ENCODE peak calls at places on chromosomes 16 and 17, in seven cellular contexts. F is HFF-Myc, D is nephron progenitor cell, G is SK-N-SH, M is astrocyte of the cerebellum, I is cardiac muscle cell, R is fibroblast of lung. Q is an unnamed sample.
A peak's percentile ranks its signal among the peaks of the same experiment; 100 is the strongest.

GRCh38 chr17:67548693-67549092 is 169.0 kb upstream of the NOL11 start:
- DNase-seq in F (no peak), I (no peak), M (no peak), R (no peak), G (no peak), D (no peak), Q (no peak)

GRCh38 chr17:44416558-44417289 is 27.3 kb upstream of the ITGA2B start:
- DNase-seq in F (no peak), M (no peak), I (no peak), G (no peak), D (no peak), R (no peak), Q (no peak)

GRCh38 chr16:67206129-67206837 is 7.4 kb downstream of the ELMO3 start:
- DNase-seq in G (no peak), I (no peak), D (no peak), F (no peak), R (no peak), M (no peak), Q (no peak)

GRCh38 chr17:83062818-83063671 is 16.4 kb upstream of the METRNL start:
- DNase-seq in G (peak; percentile 36), M (no peak), R (no peak), F (no peak), I (no peak), D (no peak), Q (peak; percentile 8)

GRCh38 chr16:8675183-8676159 is 1.1 kb downstream of the ABAT start:
- DNase-seq in F (no peak), R (no peak), G (peak; percentile 77), I (peak; percentile 18), M (no peak), D (no peak), Q (no peak)

GRCh38 chr17:41917957-41918391 is 777 bp downstream of the ACLY start:
- DNase-seq in D (peak; percentile 38), G (peak; percentile 78), R (peak; percentile 37), M (no peak), I (peak; percentile 47), F (no peak), Q (peak; percentile 17)

GRCh38 chr16:82701302-82702022 is 74.7 kb downstream of the CDH13 start:
- DNase-seq in G (no peak), D (no peak), M (no peak), F (no peak), R (no peak), I (peak; percentile 61), Q (no peak)

GRCh38 chr17:78935419-78936323 is 10.5 kb upstream of the TIMP2 start:
- DNase-seq in F (peak; percentile 93), I (peak; percentile 98), M (peak; percentile 94), D (peak; percentile 37), R (peak; percentile 99), G (peak; percentile 97), Q (no peak)

GRCh38 chr17:39757931-39758873 is 20.5 kb downstream of the GRB7 start:
- DNase-seq in M (peak; percentile 88), R (no peak), I (no peak), G (no peak), F (no peak), D (no peak), Q (no peak)

GRCh38 chr16:4064950-4065352 is 51.3 kb downstream of the ADCY9 start:
- DNase-seq in I (no peak), R (no peak), M (no peak), F (no peak), D (no peak), G (no peak), Q (no peak)

GRCh38 chr16:83675136-83675535 is 132.6 kb upstream of the HSBP1 start:
- DNase-seq in F (no peak), R (no peak), G (no peak), D (no peak), M (no peak), I (peak; percentile 7), Q (no peak)

GRCh38 chr16:87006021-87006420 is 311.2 kb downstream of the C16orf95 start:
- DNase-seq in R (no peak), I (no peak), M (no peak), F (no peak), D (no peak), G (no peak), Q (no peak)

GRCh38 chr17:56652608-56653007 is 59.1 kb downstream of the NOG start:
- DNase-seq in I (no peak), D (no peak), F (no peak), G (no peak), M (no peak), R (no peak), Q (no peak)

GRCh38 chr16:13873835-13874438 is 46.0 kb upstream of the ERCC4 start:
- DNase-seq in I (peak; percentile 49), D (peak; percentile 48), F (no peak), M (peak; percentile 9), R (peak; percentile 29), G (peak; percentile 41), Q (no peak)

GRCh38 chr17:27512511-27513346 is 56.5 kb downstream of the KSR1 start:
- DNase-seq in M (no peak), G (no peak), F (no peak), I (no peak), R (peak; percentile 76), D (no peak), Q (no peak)

GRCh38 chr17:46782250-46782953 is 36.1 kb downstream of the WNT3 start:
- DNase-seq in I (peak; percentile 30), D (peak; percentile 38), M (no peak), F (no peak), G (peak; percentile 82), R (no peak), Q (no peak)

GRCh38 chr16:75647138-75647491 is 350 bp downstream of the KARS1 start:
- DNase-seq in F (no peak), M (no peak), I (no peak), R (no peak), G (no peak), D (no peak), Q (no peak)

DNA sequence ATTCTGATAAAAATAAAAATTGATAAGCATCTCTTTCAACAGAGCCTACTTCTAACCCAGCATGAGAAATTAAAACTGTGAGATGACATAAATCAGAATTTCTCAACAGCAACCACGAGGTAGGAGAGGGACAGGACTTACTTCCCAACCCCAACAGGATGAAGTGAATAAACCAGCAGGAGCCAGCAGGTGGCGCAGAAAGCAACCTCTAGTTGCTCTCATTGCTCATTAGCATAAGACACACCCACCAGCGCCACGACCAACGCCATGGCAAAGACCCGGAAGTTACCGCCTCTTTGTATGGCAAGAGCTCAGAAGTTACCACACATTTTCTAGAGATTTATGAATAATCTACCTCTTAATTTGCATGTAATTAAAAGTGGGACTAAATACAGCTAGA is 189.4 kb upstream of the CDH8 start:
- DNase-seq in F (peak; percentile 0), G (peak; percentile 25), M (peak; percentile 15), R (no peak), D (peak; percentile 53), I (peak; percentile 3), Q (peak; percentile 15)
- TF ChIP-seq CTCF in F (peak; percentile 26), G (peak; percentile 64), M (peak; percentile 35), R (peak; percentile 4), D (peak; percentile 41), I (no peak), Q (peak; percentile 55)

GRCh38 chr17:49218941-49219913 is 8.7 kb downstream of the ABI3 start:
- DNase-seq in G (peak; percentile 61), R (no peak), I (no peak), D (no peak), M (no peak), F (no peak), Q (no peak)
- TF ChIP-seq CTCF in G (peak; percentile 44), R (no peak), I (peak; percentile 16), D (no peak), M (no peak), F (peak; percentile 11), Q (peak; percentile 7)

GRCh38 chr17:51487947-51488346 is 227.6 kb downstream of the UTP18 start:
- DNase-seq in R (no peak), D (peak; percentile 16), F (no peak), G (peak; percentile 33), I (no peak), M (no peak), Q (no peak)
- TF ChIP-seq CTCF in R (no peak), D (peak; percentile 37), F (no peak), G (no peak), I (no peak), M (no peak), Q (peak; percentile 47)

GRCh38 chr17:17001874-17002520 is 30.1 kb upstream of the TNFRSF13B start:
- DNase-seq in M (peak; percentile 29), R (peak; percentile 58), D (peak; percentile 89), I (peak; percentile 75), F (no peak), G (peak; percentile 92), Q (peak; percentile 81)
- TF ChIP-seq CTCF in M (peak; percentile 95), R (peak; percentile 88), D (peak; percentile 98), I (peak; percentile 93), F (peak; percentile 97), G (peak; percentile 98), Q (peak; percentile 99)

GRCh38 chr16:88613911-88614817 is 24.2 kb upstream of the IL17C start:
- DNase-seq in G (no peak), I (no peak), D (no peak), M (no peak), R (no peak), F (no peak), Q (no peak)
- TF ChIP-seq CTCF in G (no peak), I (no peak), D (no peak), M (no peak), R (no peak), F (no peak), Q (no peak)

DNA sequence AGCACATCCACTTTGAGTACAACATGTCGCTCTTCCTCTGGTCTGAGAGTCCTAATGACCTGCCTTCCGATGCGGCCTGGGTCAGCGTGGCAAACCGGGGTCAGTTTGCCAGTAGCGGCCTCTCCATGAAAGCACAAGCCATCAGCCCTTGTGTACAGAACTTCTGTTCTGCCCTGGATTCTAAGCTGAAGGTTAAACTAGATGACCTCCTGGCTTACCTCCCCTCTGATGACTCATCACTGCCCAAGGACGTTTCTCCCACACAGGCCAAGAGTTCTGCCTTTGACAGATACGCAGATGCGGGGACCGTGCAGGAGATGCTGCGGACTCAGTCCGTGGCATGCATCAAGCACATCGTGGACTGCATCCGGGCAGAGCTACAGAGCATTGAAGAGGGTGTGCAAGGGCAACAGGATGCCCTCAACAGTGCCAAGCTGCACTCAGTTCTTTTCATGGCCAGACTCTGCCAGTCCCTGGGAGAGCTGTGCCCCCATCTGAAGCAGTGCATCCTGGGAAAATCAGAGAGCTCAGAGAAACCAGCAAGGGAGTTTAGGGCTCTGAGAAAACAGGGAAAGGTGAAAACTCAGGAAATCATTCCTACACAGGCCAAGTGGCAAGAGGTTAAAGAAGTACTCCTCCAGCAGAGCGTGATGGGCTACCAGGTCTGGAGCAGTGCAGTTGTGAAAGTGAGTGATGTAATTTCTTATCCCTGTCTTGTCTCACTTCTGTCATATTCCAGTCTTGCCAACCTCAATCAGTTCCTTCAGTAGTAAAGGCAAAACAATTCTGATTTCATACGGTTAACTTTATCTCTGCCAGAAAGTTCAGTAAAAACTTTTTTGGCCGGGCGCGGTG is 8.6 kb downstream of the COG1 start:
- DNase-seq in F (no peak), G (no peak), R (no peak), D (no peak), I (no peak), M (no peak), Q (no peak)
- TF ChIP-seq CTCF in F (no peak), G (no peak), R (no peak), D (no peak), I (no peak), M (no peak), Q (no peak)

GRCh38 chr17:48542956-48543853 is 1.7 kb downstream of the HOXB2 start:
- DNase-seq in G (peak; percentile 66), R (peak; percentile 62), F (no peak), M (no peak), I (peak; percentile 65), D (no peak), Q (peak; percentile 39)
- TF ChIP-seq CTCF in G (peak; percentile 7), R (no peak), F (no peak), M (no peak), I (no peak), D (no peak), Q (peak; percentile 43)

Q was measured in progenitor cell of endocrine pancreas.